ENCODE peak calls at places on chromosomes 4 and X, in four cellular contexts. One of them, this sample, is unnamed. For H3K27me3, the result is how much of the 10 kb centered on the place peaks cover.

GRCh38 chr4:23877758-23878229 is 12.1 kb downstream of the PPARGC1A start:
- DNase-seq in mesendoderm: peak
- DNase-seq in Karpas-422: no peak
- DNase-seq in HAP-1: no peak
- DNase-seq in this sample: no peak

GRCh38 chr4:168955674-168956073 is 54.4 kb downstream of the CBR4 start:
- DNase-seq in HAP-1: no peak
- DNase-seq in Karpas-422: no peak
- DNase-seq in mesendoderm: no peak
- DNase-seq in this sample: no peak

GRCh38 chr4:133130171-133130570 is 18.9 kb upstream of the PCDH10 start:
- DNase-seq in Karpas-422: no peak
- DNase-seq in mesendoderm: peak
- DNase-seq in HAP-1: no peak
- DNase-seq in this sample: no peak

GRCh38 chr4:176187610-176188009 is 7.8 kb downstream of the SPATA4 start:
- DNase-seq in HAP-1: no peak
- DNase-seq in mesendoderm: no peak
- DNase-seq in Karpas-422: no peak
- DNase-seq in this sample: no peak

GRCh38 chr4:122218762-122219161 is 66.6 kb downstream of the BLTP1 start:
- DNase-seq in HAP-1: no peak
- DNase-seq in Karpas-422: peak
- DNase-seq in mesendoderm: peak
- DNase-seq in this sample: peak

GRCh38 chr4:17232575-17233253 is 279.2 kb downstream of the QDPR start:
- DNase-seq in HAP-1: peak
- DNase-seq in Karpas-422: no peak
- DNase-seq in mesendoderm: no peak
- DNase-seq in this sample: no peak

GRCh38 chrX:68114573-68115199 is 318.6 kb downstream of the OPHN1 start:
- DNase-seq in Karpas-422: no peak
- DNase-seq in HAP-1: no peak
- DNase-seq in mesendoderm: no peak
- DNase-seq in this sample: no peak

GRCh38 chr4:174523003-174523693 is 860 bp upstream of the HPGD start:
- DNase-seq in Karpas-422: no peak
- DNase-seq in mesendoderm: peak
- DNase-seq in HAP-1: peak
- DNase-seq in this sample: peak

GRCh38 chr4:8163436-8164193 is 5.0 kb upstream of the ABLIM2 start:
- DNase-seq in HAP-1: no peak
- DNase-seq in mesendoderm: no peak
- DNase-seq in Karpas-422: no peak
- DNase-seq in this sample: no peak

GRCh38 chr4:26342328-26343040 is 21.7 kb downstream of the RBPJ start:
- DNase-seq in HAP-1: no peak
- DNase-seq in Karpas-422: no peak
- DNase-seq in mesendoderm: no peak
- DNase-seq in this sample: no peak

GRCh38 chr4:54806351-54806750 is 148.6 kb downstream of the KIT start:
- DNase-seq in mesendoderm: no peak
- DNase-seq in Karpas-422: no peak
- DNase-seq in HAP-1: no peak
- DNase-seq in this sample: no peak

GRCh38 chr4:77593993-77594392 is 11.6 kb upstream of the CXCL13 start:
- DNase-seq in mesendoderm: no peak
- DNase-seq in Karpas-422: no peak
- DNase-seq in HAP-1: no peak
- DNase-seq in this sample: no peak

GRCh38 chrX:130771648-130772312 is 131.2 kb downstream of the ENOX2 start:
- DNase-seq in HAP-1: no peak
- DNase-seq in Karpas-422: no peak
- DNase-seq in mesendoderm: no peak
- DNase-seq in this sample: no peak

GRCh38 chr4:4507923-4508322 is 33.9 kb downstream of the STX18 start:
- DNase-seq in mesendoderm: no peak
- DNase-seq in HAP-1: no peak
- DNase-seq in Karpas-422: peak
- DNase-seq in this sample: no peak

GRCh38 chr4:139297001-139297410 is 4.3 kb upstream of the NAA15 start:
- DNase-seq in Karpas-422: no peak
- DNase-seq in mesendoderm: no peak
- DNase-seq in HAP-1: no peak
- DNase-seq in this sample: no peak

GRCh38 chr4:15385928-15386327 is 41.9 kb upstream of the C1QTNF7 start:
- DNase-seq in mesendoderm: no peak
- DNase-seq in HAP-1: no peak
- DNase-seq in Karpas-422: no peak
- DNase-seq in this sample: no peak

GRCh38 chr4:121428721-121429120 is 47.9 kb upstream of the QRFPR start:
- DNase-seq in Karpas-422: no peak
- DNase-seq in mesendoderm: no peak
- DNase-seq in HAP-1: no peak
- DNase-seq in this sample: no peak

GRCh38 chrX:134513091-134513490 is 53.1 kb downstream of the HPRT1 start:
- DNase-seq in mesendoderm: no peak
- DNase-seq in Karpas-422: no peak
- DNase-seq in HAP-1: no peak
- DNase-seq in this sample: no peak

GRCh38 chr4:139611391-139611790 is 54.2 kb upstream of the MGST2 start:
- DNase-seq in mesendoderm: no peak
- DNase-seq in Karpas-422: no peak
- DNase-seq in HAP-1: no peak
- DNase-seq in this sample: no peak

GRCh38 chr4:117691572-117692351 is 342.5 kb upstream of the NDST3 start:
- DNase-seq in HAP-1: no peak
- DNase-seq in mesendoderm: no peak
- DNase-seq in Karpas-422: no peak
- DNase-seq in this sample: no peak

GRCh38 chr4:85681194-85681803 is 206.3 kb downstream of the ARHGAP24 start:
- DNase-seq in HAP-1: no peak
- DNase-seq in Karpas-422: no peak
- DNase-seq in mesendoderm: no peak
- DNase-seq in this sample: no peak

GRCh38 chr4:174332741-174333493 is 49.2 kb downstream of the CEP44 start:
- DNase-seq in HAP-1: no peak
- DNase-seq in Karpas-422: no peak
- DNase-seq in mesendoderm: no peak
- DNase-seq in this sample: no peak

GRCh38 chrX:39762266-39762841 is 335.4 kb downstream of the BCOR start:
- DNase-seq in Karpas-422: no peak
- DNase-seq in mesendoderm: no peak
- DNase-seq in HAP-1: no peak
- DNase-seq in this sample: no peak

GRCh38 chr4:17494258-17494657 is 17.6 kb downstream of the QDPR start:
- DNase-seq in HAP-1: peak
- DNase-seq in Karpas-422: no peak
- DNase-seq in mesendoderm: peak
- DNase-seq in this sample: no peak

GRCh38 chr4:33948921-33949320 is 2295.4 kb downstream of the ARAP2 start:
- DNase-seq in HAP-1: no peak
- DNase-seq in Karpas-422: no peak
- DNase-seq in mesendoderm: no peak
- DNase-seq in this sample: no peak
- H3K27me3 ChIP-seq in HAP-1: under half
- H3K27me3 ChIP-seq in Karpas-422: under half
- H3K27me3 ChIP-seq in mesendoderm: under half
- H3K27me3 ChIP-seq in this sample: under half

DNA sequence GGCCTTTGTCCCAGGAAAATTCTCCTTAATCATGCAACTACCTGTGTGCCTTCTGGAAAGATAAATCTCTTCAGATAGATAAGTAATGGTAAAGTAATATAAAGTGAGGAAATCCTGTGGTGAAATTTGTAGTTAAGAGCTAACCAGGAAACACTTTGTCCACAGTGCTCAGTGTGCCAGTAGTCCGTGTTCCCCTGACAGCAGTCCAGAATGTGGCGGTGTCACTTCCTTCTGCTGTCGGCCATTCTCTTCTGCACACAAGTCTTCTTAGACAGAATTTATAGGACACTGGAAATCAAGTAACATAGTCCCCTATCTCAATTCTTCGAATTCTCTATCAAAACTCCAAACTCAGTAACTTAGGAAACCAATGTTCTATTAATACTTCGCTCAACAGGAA is 5.8 kb upstream of the CXXC4 start:
- DNase-seq in HAP-1: no peak
- DNase-seq in Karpas-422: no peak
- DNase-seq in mesendoderm: no peak
- DNase-seq in this sample: peak
- H3K27me3 ChIP-seq in HAP-1: under half
- H3K27me3 ChIP-seq in Karpas-422: under half
- H3K27me3 ChIP-seq in mesendoderm: under half
- H3K27me3 ChIP-seq in this sample: under half

GRCh38 chrX:108322243-108322642 is 116.0 kb downstream of the COL4A6 start:
- DNase-seq in Karpas-422: no peak
- DNase-seq in mesendoderm: no peak
- DNase-seq in HAP-1: no peak
- DNase-seq in this sample: no peak
- H3K27me3 ChIP-seq in Karpas-422: under half
- H3K27me3 ChIP-seq in mesendoderm: under half
- H3K27me3 ChIP-seq in HAP-1: under half
- H3K27me3 ChIP-seq in this sample: under half

DNA sequence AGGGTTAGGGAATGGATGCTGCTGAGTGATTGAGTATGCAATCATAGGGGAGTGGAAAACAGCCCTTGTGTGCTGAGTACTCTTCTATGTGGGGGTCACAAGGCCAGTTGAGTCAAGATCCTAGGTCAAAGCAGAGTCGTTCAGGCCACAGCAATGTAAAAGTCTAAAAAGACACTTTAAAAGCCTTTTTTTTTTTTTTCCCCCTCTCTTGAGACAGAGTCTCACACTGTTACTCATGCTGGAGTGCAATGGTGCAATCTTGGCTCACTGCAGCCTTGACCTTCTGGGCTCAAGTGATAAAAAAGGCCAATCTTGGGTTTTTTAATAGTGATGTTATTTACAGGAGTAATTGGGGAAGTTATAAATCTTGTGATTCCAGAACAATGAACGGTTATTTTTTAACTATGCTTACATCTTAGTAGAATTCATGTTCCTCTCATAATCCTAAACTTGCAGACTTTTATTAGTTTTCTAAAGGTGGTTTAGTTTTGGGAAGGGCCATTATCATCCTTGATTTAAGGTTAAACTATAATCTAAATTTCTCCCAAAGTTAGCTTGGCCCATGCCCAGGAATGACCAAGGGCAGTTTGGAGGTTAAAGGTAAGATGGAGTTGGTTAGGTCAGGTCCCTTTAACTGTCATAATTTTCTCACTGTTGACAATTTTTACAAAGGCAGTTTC is 82.2 kb upstream of the BMP2K start:
- DNase-seq in Karpas-422: no peak
- DNase-seq in mesendoderm: no peak
- DNase-seq in HAP-1: no peak
- DNase-seq in this sample: no peak
- H3K27me3 ChIP-seq in Karpas-422: under half
- H3K27me3 ChIP-seq in mesendoderm: under half
- H3K27me3 ChIP-seq in HAP-1: under half
- H3K27me3 ChIP-seq in this sample: under half

GRCh38 chr4:5900844-5901243 is 8.0 kb upstream of the CRMP1 start:
- DNase-seq in mesendoderm: no peak
- DNase-seq in Karpas-422: peak
- DNase-seq in HAP-1: no peak
- DNase-seq in this sample: no peak

GRCh38 chr4:5899881-5900280 is 7.0 kb upstream of the CRMP1 start:
- DNase-seq in HAP-1: no peak
- DNase-seq in mesendoderm: no peak
- DNase-seq in Karpas-422: peak
- DNase-seq in this sample: no peak

GRCh38 chr4:5908836-5909235 is 15.9 kb upstream of the CRMP1 start:
- DNase-seq in Karpas-422: no peak
- DNase-seq in HAP-1: no peak
- DNase-seq in mesendoderm: peak
- DNase-seq in this sample: no peak

DNA sequence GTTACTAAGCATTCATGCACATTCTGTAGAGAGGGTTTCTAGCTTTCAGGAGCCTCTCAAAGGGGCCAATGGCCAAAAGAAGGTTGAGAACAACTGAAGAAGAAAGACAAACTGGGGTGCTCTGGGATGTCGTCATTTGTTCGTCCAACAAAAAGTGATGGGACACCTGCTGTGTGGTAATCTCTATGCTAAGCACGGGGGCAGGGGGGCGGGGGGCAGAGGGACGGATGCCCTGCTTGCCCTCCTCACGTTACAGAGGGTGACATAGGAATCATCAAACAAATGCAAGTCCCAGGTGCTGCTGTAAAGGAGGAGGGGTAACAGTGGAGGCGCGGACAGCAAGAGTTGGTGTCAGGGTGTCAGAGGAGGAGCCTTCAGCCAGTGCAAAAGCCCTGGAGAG is 12.8 kb upstream of the CRMP1 start:
- DNase-seq in mesendoderm: peak
- DNase-seq in Karpas-422: no peak
- DNase-seq in HAP-1: no peak
- DNase-seq in this sample: peak
- H3K27me3 ChIP-seq in mesendoderm: under half
- H3K27me3 ChIP-seq in Karpas-422: under half
- H3K27me3 ChIP-seq in HAP-1: under half
- H3K27me3 ChIP-seq in this sample: half or more

GRCh38 chr4:127624176-127624575 is 8.6 kb upstream of the INTU start:
- DNase-seq in HAP-1: no peak
- DNase-seq in Karpas-422: no peak
- DNase-seq in mesendoderm: no peak
- DNase-seq in this sample: no peak
- H3K27me3 ChIP-seq in HAP-1: under half
- H3K27me3 ChIP-seq in Karpas-422: under half
- H3K27me3 ChIP-seq in mesendoderm: under half
- H3K27me3 ChIP-seq in this sample: half or more

DNA sequence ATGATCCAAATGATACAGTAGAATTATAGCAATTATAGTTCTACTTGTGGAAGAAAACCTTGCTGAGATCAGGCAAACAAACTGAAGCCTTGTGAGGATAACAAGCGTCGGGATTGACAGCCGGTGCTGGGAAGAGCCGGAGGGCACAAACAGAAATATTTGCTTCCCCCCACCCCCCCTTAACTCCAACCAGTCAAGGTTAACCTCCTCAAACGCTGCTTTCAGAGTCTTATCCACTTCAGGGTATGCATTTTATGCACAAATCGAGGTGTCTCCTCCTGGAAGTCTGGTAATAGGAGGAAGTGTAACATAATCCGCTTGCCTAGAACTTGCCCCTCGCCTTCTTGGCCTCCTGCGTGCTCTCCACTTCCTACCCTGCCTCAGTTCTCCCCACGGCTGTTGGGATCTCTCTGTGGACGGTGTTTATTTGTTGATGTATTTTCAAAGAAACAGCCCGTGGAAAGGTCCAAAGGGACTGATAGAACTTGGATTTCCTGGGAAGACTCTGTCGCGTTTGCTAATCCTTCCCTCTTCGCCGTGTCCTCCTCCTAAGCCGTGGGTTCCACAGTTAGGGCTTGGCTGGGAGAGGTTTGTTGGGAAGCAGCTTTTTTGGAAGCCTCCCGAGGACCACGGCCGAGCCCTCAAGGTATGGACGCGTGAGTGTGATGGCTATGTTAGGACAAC is 4.1 kb upstream of the ARX start:
- DNase-seq in HAP-1: peak
- DNase-seq in Karpas-422: no peak
- DNase-seq in mesendoderm: peak
- DNase-seq in this sample: peak
- H3K27me3 ChIP-seq in HAP-1: under half
- H3K27me3 ChIP-seq in Karpas-422: under half
- H3K27me3 ChIP-seq in mesendoderm: under half
- H3K27me3 ChIP-seq in this sample: half or more

GRCh38 chr4:125511715-125512114 is 197.0 kb downstream of the FAT4 start:
- DNase-seq in Karpas-422: no peak
- DNase-seq in HAP-1: no peak
- DNase-seq in mesendoderm: no peak
- DNase-seq in this sample: no peak
- H3K27me3 ChIP-seq in Karpas-422: under half
- H3K27me3 ChIP-seq in HAP-1: under half
- H3K27me3 ChIP-seq in mesendoderm: under half
- H3K27me3 ChIP-seq in this sample: under half

This sample was measured in neural progenitor cell.